ENCODE peak calls at places on chromosomes 3 and 15, in five cellular contexts. N is occipital lobe; Z is HuH-7; L is upper lobe of right lung; E is activated T-helper 1 cell treated with anti-CD3 and anti-CD28 coated beads, Interleukin-12 subunit alpha, Interleukin-12 subunit beta, Interleukin-2, Interleukin-4 antibody, amounts not matched to agents 30 ng/mL and 10 ng/mL and 1 ng/mL, durations not matched to agents 14 hours and 24 hours and 36 hours. D is an unnamed sample.

GRCh38 chr3:126971891-126972351 is 11.0 kb upstream of the PLXNA1 start:
- DNase-seq in N (no peak), Z (no peak), L (peak), E (no peak), D (peak)

GRCh38 chr15:59074607-59075006 is 30.3 kb upstream of the CCNB2 start:
- DNase-seq in N (no peak), Z (no peak), L (no peak), E (no peak), D (no peak)

GRCh38 chr15:22262613-22263020 is 182.3 kb downstream of the OR4M2 start:
- DNase-seq in N (no peak), Z (no peak), L (peak), E (no peak), D (no peak)

GRCh38 chr3:72567976-72568560 is 280.2 kb downstream of the SHQ1 start:
- DNase-seq in N (no peak), Z (no peak), L (no peak), E (no peak), D (no peak)

GRCh38 chr3:37741644-37742043 is 120.0 kb upstream of the CTDSPL start:
- DNase-seq in N (no peak), Z (peak), L (peak), E (no peak), D (peak)

GRCh38 chr15:80375968-80376891 is 28.0 kb upstream of the ARNT2 start:
- DNase-seq in N (no peak), Z (no peak), L (no peak), E (no peak), D (no peak)

GRCh38 chr3:122619040-122619439 is 41.6 kb downstream of the PARP15 start:
- DNase-seq in N (no peak), Z (no peak), L (no peak), E (no peak), D (no peak)

GRCh38 chr3:171256445-171257250 is 203.6 kb downstream of the TNIK start:
- DNase-seq in N (no peak), Z (no peak), L (no peak), E (no peak), D (no peak)

GRCh38 chr15:41928637-41929620 is 35.1 kb upstream of the SPTBN5 start:
- DNase-seq in N (peak), Z (no peak), L (peak), E (no peak), D (peak)

GRCh38 chr15:90349072-90349471 is 3.0 kb upstream of the ZNF774 start:
- DNase-seq in N (no peak), Z (no peak), L (no peak), E (no peak), D (no peak)

GRCh38 chr3:157436583-157437300 is at the start of gene PTX3:
- DNase-seq in N (peak), Z (peak), L (peak), E (no peak), D (peak)

GRCh38 chr3:135097276-135097946 is 302.4 kb downstream of the EPHB1 start:
- DNase-seq in N (no peak), Z (no peak), L (no peak), E (no peak), D (no peak)

GRCh38 chr15:99706557-99707303 is 26.5 kb downstream of the LYSMD4 start:
- DNase-seq in N (no peak), Z (no peak), L (no peak), E (no peak), D (no peak)

GRCh38 chr3:183515968-183516851 is 39.3 kb downstream of the KLHL6 start:
- DNase-seq in N (no peak), Z (no peak), L (no peak), E (peak), D (no peak)

GRCh38 chr3:131503328-131503650 is 518 bp upstream of the MRPL3 start:
- DNase-seq in N (no peak), Z (no peak), L (no peak), E (no peak), D (no peak)

GRCh38 chr15:95910643-95911212 is 419.8 kb upstream of the NR2F2 start:
- DNase-seq in N (no peak), Z (no peak), L (no peak), E (no peak), D (no peak)

GRCh38 chr15:36897834-36898233 is 202.5 kb downstream of the MEIS2 start:
- DNase-seq in N (no peak), Z (no peak), L (no peak), E (no peak), D (no peak)

GRCh38 chr3:10511809-10512494 is 6.6 kb upstream of the ATP2B2 start:
- DNase-seq in N (no peak), Z (no peak), L (no peak), E (no peak), D (no peak)

GRCh38 chr3:195548046-195548445 is 4.9 kb upstream of the PPP1R2 start:
- DNase-seq in N (no peak), Z (no peak), L (no peak), E (no peak), D (no peak)

GRCh38 chr15:85380860-85381535 is 595 bp downstream of the AKAP13 start:
- DNase-seq in N (no peak), Z (peak), L (peak), E (peak), D (no peak)

GRCh38 chr3:28853830-28854229 is 427.0 kb upstream of the RBMS3 start:
- DNase-seq in N (no peak), Z (no peak), L (no peak), E (no peak), D (no peak)

GRCh38 chr15:79593119-79593869 is 161.2 kb downstream of the MINAR1 start:
- DNase-seq in N (no peak), Z (peak), L (no peak), E (no peak), D (no peak)